ENCODE peak calls at places on chromosomes 7 and 10, in five cellular contexts. I is WTC11, X is suprapubic skin, T is gastrocnemius medialis, K is MM.1S. A is an unnamed sample.

GRCh38 chr7:36658603-36659516 is 65.4 kb downstream of the AOAH start:
- DNase-seq in T (no peak), I (no peak), X (no peak), K (no peak), A (no peak)

GRCh38 chr7:2953099-2953498 is 90.6 kb downstream of the CARD11 start:
- DNase-seq in T (no peak), I (no peak), X (peak; percentile 15), K (no peak), A (no peak)

GRCh38 chr7:32582036-32582435 is 86.7 kb downstream of the AVL9 start:
- DNase-seq in T (no peak), I (no peak), X (no peak), K (no peak), A (no peak)

GRCh38 chr10:24723788-24724380 is at the start of gene ARHGAP21:
- DNase-seq in X (peak; percentile 86), I (peak; percentile 40), T (peak; percentile 63), K (peak; percentile 51), A (peak; percentile 50)

GRCh38 chr7:114959931-114960330 is 38.0 kb downstream of the MDFIC start:
- DNase-seq in I (no peak), X (no peak), K (no peak), T (no peak), A (no peak)

GRCh38 chr10:103463456-103463855 is 4.8 kb upstream of the CALHM1 start:
- DNase-seq in T (no peak), K (no peak), X (no peak), I (no peak), A (no peak)

GRCh38 chr10:118594392-118595063 is 920 bp downstream of the PRLHR start:
- DNase-seq in I (peak; percentile 94), X (no peak), K (no peak), T (no peak), A (peak; percentile 49)

GRCh38 chr7:867406-868188 is 8.8 kb upstream of the GET4 start:
- DNase-seq in X (peak; percentile 82), T (peak; percentile 44), K (no peak), I (no peak), A (no peak)

GRCh38 chr7:102434039-102434481 is 685 bp downstream of the ORAI2 start:
- DNase-seq in X (no peak), I (no peak), K (peak; percentile 51), T (no peak), A (peak; percentile 37)

GRCh38 chr7:91249506-91250233 is 14.6 kb upstream of the FZD1 start:
- DNase-seq in K (no peak), T (no peak), X (no peak), I (no peak), A (no peak)

GRCh38 chr10:114163062-114163861 is 10.7 kb downstream of the CCDC186 start:
- DNase-seq in T (no peak), X (no peak), K (no peak), I (no peak), A (no peak)

GRCh38 chr10:116668446-116668845 is 47.7 kb downstream of the PNLIPRP2 start:
- DNase-seq in X (no peak), T (no peak), K (no peak), I (no peak), A (no peak)

GRCh38 chr10:31977440-31978157 is 49.0 kb upstream of the ARHGAP12 start:
- DNase-seq in X (no peak), T (no peak), K (no peak), I (no peak), A (no peak)

GRCh38 chr7:69825031-69825681 is 226.9 kb downstream of the AUTS2 start:
- DNase-seq in X (no peak), T (no peak), K (no peak), I (no peak), A (no peak)
- TF ChIP-seq CTCF in X (no peak), T (no peak), K (no peak), I (no peak), A (no peak)

DNA sequence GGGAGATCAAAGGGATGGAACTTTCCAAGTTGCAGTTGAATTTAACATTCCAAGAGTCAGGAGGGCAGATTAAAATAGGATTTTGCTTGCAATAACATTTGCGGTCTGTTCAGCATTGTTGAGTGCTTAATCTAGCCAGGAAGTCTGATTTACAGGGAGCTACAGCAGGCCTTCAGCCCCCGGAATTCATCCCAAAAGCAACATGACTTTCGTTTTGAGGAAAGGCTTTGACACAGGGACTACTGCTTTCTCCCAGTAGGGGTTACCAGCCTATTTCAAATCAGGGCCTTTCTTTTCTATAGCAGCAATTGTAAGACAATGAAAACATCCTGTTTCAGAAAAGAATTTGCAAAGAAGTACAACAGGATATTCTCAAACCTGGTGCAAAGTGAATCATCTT is 279.7 kb upstream of the PITRM1 start:
- DNase-seq in T (no peak), K (no peak), X (no peak), I (no peak), A (no peak)
- TF ChIP-seq CTCF in T (peak; percentile 16), K (no peak), X (no peak), I (no peak), A (no peak)

DNA sequence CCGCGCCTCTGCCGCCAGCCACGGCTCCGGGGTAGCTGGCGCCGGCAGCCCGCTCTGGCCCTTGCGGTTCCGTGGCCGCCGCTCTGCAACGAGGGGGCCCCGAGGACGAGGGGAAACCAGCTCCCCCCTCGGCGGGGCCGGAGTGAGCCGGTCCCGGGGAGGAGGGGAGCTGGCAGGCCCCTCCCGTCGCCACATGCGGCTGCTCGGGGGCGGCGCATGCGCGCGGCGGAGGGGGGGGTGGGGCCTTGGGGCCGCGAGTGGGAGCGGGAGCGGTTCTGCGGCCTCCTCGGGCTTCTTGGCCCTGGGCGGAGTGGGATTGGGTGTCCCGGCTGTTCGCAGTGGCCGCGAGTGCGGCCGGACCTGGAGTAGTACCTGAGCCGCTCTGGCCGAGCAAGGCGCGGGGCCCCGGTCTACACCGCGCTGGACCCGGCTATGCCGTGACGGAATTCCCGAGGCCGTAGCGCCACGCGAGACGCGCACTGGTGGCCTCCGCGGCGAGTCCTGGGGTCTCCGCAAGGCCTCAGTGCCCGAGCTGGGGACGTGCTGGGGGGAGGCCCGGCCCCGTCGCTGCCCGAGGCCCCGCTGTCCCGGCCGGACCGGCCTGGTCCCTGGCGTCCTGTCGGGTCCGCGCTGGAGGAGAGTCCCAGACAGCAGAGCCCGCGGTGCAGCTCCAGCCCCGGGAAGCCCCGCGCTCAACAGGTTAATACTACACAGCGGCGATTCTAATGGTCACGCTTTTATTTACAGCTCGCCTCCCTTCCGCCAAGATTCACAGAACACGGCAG is 483 bp upstream of the PAXIP1 start:
- DNase-seq in X (peak; percentile 85), K (peak; percentile 89), I (peak; percentile 62), T (peak; percentile 63), A (peak; percentile 80)
- TF ChIP-seq CTCF in X (no peak), K (no peak), I (no peak), T (peak; percentile 17), A (no peak)

GRCh38 chr10:130921461-130921860 is 390.1 kb downstream of the TCERG1L start:
- DNase-seq in K (no peak), T (no peak), X (no peak), I (no peak), A (no peak)
- TF ChIP-seq CTCF in K (no peak), T (no peak), X (no peak), I (no peak), A (no peak)

A was measured in activated CD8-positive, alpha-beta T cell treated with anti-CD3 and anti-CD28 coated beads for 36 hours.